ENCODE peak calls at places on chromosomes 1 and 21, in eight cellular contexts. U is astrocyte; H is A549; X is CD8-positive, alpha-beta T cell; Q is colonic mucosa; C is mesothelial cell of epicardium; W is tibial nerve; P is sigmoid colon. L is an unnamed sample.

GRCh38 chr1:1776672-1777393 is 1.4 kb downstream of the NADK start:
- DNase-seq in U (no peak), H (no peak), X (no peak), Q (no peak), C (no peak), W (no peak), P (no peak), L (no peak)

GRCh38 chr1:197838836-197839235 is 63.6 kb upstream of the DENND1B start:
- DNase-seq in U (peak; percentile 75), H (peak; percentile 15), X (no peak), Q (no peak), C (no peak), W (no peak), P (no peak), L (no peak)

GRCh38 chr1:93148001-93148400 is 32.2 kb downstream of the TMED5 start:
- DNase-seq in U (no peak), H (no peak), X (no peak), Q (no peak), C (no peak), W (no peak), P (no peak), L (no peak)

GRCh38 chr1:118987431-118988185 is 535 bp downstream of the TBX15 start:
- DNase-seq in U (no peak), H (no peak), X (no peak), Q (no peak), C (no peak), W (no peak), P (no peak), L (no peak)

GRCh38 chr1:63835075-63835633 is 61.3 kb downstream of the ROR1 start:
- DNase-seq in U (no peak), H (no peak), X (no peak), Q (no peak), C (no peak), W (no peak), P (no peak), L (no peak)

GRCh38 chr1:25658791-25659431 is 42.3 kb downstream of the MAN1C1 start:
- DNase-seq in U (no peak), H (no peak), X (no peak), Q (peak; percentile 34), C (no peak), W (no peak), P (peak; percentile 92), L (no peak)

GRCh38 chr1:23567996-23568607 is 8.8 kb upstream of the ID3 start:
- DNase-seq in U (no peak), H (no peak), X (no peak), Q (no peak), C (no peak), W (no peak), P (peak; percentile 64), L (no peak)

GRCh38 chr1:113804421-113805255 is 7.6 kb downstream of the RSBN1 start:
- DNase-seq in U (peak; percentile 78), H (peak; percentile 67), X (no peak), Q (no peak), C (no peak), W (no peak), P (no peak), L (no peak)

GRCh38 chr21:44838951-44839350 is 21.1 kb upstream of the SUMO3 start:
- DNase-seq in U (no peak), H (no peak), X (no peak), Q (no peak), C (no peak), W (no peak), P (no peak), L (no peak)

GRCh38 chr1:55572878-55573734 is 357.9 kb upstream of the USP24 start:
- DNase-seq in U (peak; percentile 91), H (peak; percentile 13), X (no peak), Q (no peak), C (no peak), W (no peak), P (no peak), L (no peak)

GRCh38 chr1:201566933-201567801 is 28.2 kb downstream of the NAV1 start:
- DNase-seq in U (no peak), H (no peak), X (no peak), Q (no peak), C (no peak), W (no peak), P (peak; percentile 58), L (no peak)

GRCh38 chr1:20167126-20167525 is 18.8 kb upstream of the UBXN10 start:
- DNase-seq in U (no peak), H (no peak), X (no peak), Q (no peak), C (no peak), W (no peak), P (no peak), L (no peak)

GRCh38 chr1:245133995-245134715 is 20.6 kb upstream of the KIF26B start:
- DNase-seq in U (no peak), H (no peak), X (no peak), Q (no peak), C (no peak), W (no peak), P (no peak), L (no peak)

GRCh38 chr1:201190624-201191051 is at the start of gene IGFN1:
- DNase-seq in U (no peak), H (no peak), X (no peak), Q (no peak), C (no peak), W (no peak), P (no peak), L (no peak)

GRCh38 chr1:170445096-170445495 is 86.9 kb upstream of the GORAB start:
- DNase-seq in U (peak; percentile 69), H (no peak), X (no peak), Q (no peak), C (no peak), W (no peak), P (no peak), L (no peak)

GRCh38 chr1:232923739-232924386 is 26.5 kb upstream of the NTPCR start:
- DNase-seq in U (peak; percentile 82), H (no peak), X (peak; percentile 54), Q (no peak), C (no peak), W (no peak), P (no peak), L (no peak)

GRCh38 chr1:14485285-14485684 is 113.2 kb upstream of the KAZN start:
- DNase-seq in U (no peak), H (no peak), X (no peak), Q (no peak), C (no peak), W (no peak), P (no peak), L (peak; percentile 44)

GRCh38 chr1:225347123-225347683 is 80.6 kb downstream of the LBR start:
- DNase-seq in U (no peak), H (no peak), X (no peak), Q (no peak), C (no peak), W (no peak), P (no peak), L (no peak)

GRCh38 chr1:36350659-36351171 is 27.3 kb upstream of the EVA1B start:
- DNase-seq in U (peak; percentile 81), H (peak; percentile 60), X (peak; percentile 61), Q (no peak), C (no peak), W (no peak), P (peak; percentile 77), L (peak; percentile 88)

GRCh38 chr1:87389011-87389410 is 60.3 kb downstream of the LMO4 start:
- DNase-seq in U (no peak), H (no peak), X (no peak), Q (no peak), C (no peak), W (no peak), P (no peak), L (no peak)

GRCh38 chr1:87386217-87386790 is 57.6 kb downstream of the LMO4 start:
- DNase-seq in U (no peak), H (no peak), X (no peak), Q (no peak), C (no peak), W (no peak), P (no peak), L (no peak)

GRCh38 chr1:87392241-87393192 is 63.8 kb downstream of the LMO4 start:
- DNase-seq in U (peak; percentile 86), H (no peak), X (no peak), Q (peak; percentile 20), C (no peak), W (no peak), P (no peak), L (no peak)

GRCh38 chr1:87393437-87394085 is 64.9 kb downstream of the LMO4 start:
- DNase-seq in U (no peak), H (no peak), X (no peak), Q (no peak), C (no peak), W (no peak), P (no peak), L (no peak)

GRCh38 chr1:87389546-87389945 is 60.9 kb downstream of the LMO4 start:
- DNase-seq in U (no peak), H (no peak), X (no peak), Q (no peak), C (no peak), W (no peak), P (no peak), L (no peak)
- TF ChIP-seq CTCF in U (no peak), H (no peak), X (no peak), Q (no peak), C (no peak), W (no peak), P (no peak), L (no peak)

DNA sequence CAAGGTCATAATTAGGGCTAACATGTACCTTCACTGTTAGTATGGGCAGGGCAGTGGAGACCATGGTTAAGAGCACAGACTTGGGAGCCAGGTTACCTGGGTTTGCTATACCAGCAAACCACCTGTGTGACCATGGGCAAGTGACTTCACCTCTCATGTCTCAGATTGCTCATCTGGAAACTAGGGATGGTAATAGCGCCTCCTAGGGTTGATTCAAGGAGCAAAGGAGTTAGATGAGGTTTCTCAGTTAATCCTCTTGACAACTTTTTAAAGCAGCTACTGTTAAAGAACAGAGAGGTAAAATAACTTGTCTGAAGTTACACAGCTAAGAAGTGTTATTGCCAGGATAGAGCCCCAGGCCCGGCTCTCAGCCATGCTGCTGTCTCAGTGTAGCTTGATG is 790 bp upstream of the MATN1 start:
- DNase-seq in U (no peak), H (no peak), X (no peak), Q (no peak), C (no peak), W (no peak), P (no peak), L (no peak)
- TF ChIP-seq CTCF in U (peak; percentile 12), H (peak; percentile 16), X (no peak), Q (no peak), C (no peak), W (no peak), P (no peak), L (peak; percentile 23)

GRCh38 chr1:220983877-220984635 is 104.8 kb downstream of the HLX start:
- DNase-seq in U (no peak), H (no peak), X (no peak), Q (no peak), C (no peak), W (no peak), P (no peak), L (no peak)
- TF ChIP-seq CTCF in U (no peak), H (no peak), X (no peak), Q (no peak), C (no peak), W (no peak), P (no peak), L (no peak)

DNA sequence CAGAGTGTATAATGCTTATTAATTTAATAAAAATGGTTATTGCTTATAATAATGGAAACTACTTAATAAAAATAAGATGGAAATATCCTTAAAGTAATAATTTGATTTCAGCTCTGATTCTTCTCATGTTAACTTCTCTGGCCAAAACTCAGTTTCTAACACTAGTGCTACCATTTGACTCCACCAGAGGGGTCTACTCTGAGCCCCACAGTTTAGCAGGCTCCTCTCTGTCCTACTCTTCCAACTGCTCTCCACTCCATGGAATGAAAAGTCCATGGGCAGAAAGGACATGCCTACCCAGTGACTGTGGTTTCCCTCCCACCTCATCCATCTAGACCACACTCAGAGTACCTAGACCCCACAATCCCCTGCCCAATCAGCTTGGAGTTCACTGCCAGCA is 489.1 kb upstream of the CAMK1G start:
- DNase-seq in U (no peak), H (no peak), X (no peak), Q (no peak), C (no peak), W (no peak), P (no peak), L (no peak)
- TF ChIP-seq CTCF in U (no peak), H (no peak), X (no peak), Q (no peak), C (no peak), W (no peak), P (no peak), L (no peak)

L was measured in osteocyte.